ENCODE peak calls at places on chromosomes 12 and 14, in four cellular contexts. J is lung; W is CD8-positive, alpha-beta memory T cell; D is HFF-Myc. N is an unnamed sample.

GRCh38 chr14:106318700-106319099 is 792.3 kb downstream of the TMEM121 start:
- DNase-seq in J (no peak), W (no peak), D (no peak), N (no peak)

GRCh38 chr12:84764006-84764405 is 148.6 kb downstream of the SLC6A15 start:
- DNase-seq in J (no peak), W (no peak), D (no peak), N (no peak)

GRCh38 chr14:33254876-33255275 is 316.2 kb downstream of the NPAS3 start:
- DNase-seq in J (no peak), W (no peak), D (no peak), N (no peak)

GRCh38 chr12:64767495-64767894 is 8.3 kb upstream of the GNS start:
- DNase-seq in J (no peak), W (no peak), D (no peak), N (no peak)

GRCh38 chr12:127779301-127780045 is 487.5 kb upstream of the TMEM132C start:
- DNase-seq in J (no peak), W (no peak), D (no peak), N (no peak)

GRCh38 chr12:76586764-76587395 is 27.3 kb upstream of the OSBPL8 start:
- DNase-seq in J (no peak), W (no peak), D (no peak), N (no peak)

GRCh38 chr14:77376380-77376770 is 519 bp downstream of the TMED8 start:
- DNase-seq in J (peak), W (no peak), D (no peak), N (no peak)

GRCh38 chr14:67396381-67396965 is 15.5 kb downstream of the PLEK2 start:
- DNase-seq in J (no peak), W (no peak), D (no peak), N (no peak)

GRCh38 chr12:61956545-61956944 is 303.7 kb upstream of the USP15 start:
- DNase-seq in J (no peak), W (no peak), D (no peak), N (no peak)

GRCh38 chr14:91935621-91936020 is 11.9 kb downstream of the FBLN5 start:
- DNase-seq in J (no peak), W (no peak), D (no peak), N (no peak)

GRCh38 chr14:97603201-97603600 is 806.0 kb downstream of the VRK1 start:
- DNase-seq in J (no peak), W (peak), D (no peak), N (no peak)

GRCh38 chr14:101116486-101117130 is 213.1 kb upstream of the RTL1 start:
- DNase-seq in J (peak), W (no peak), D (no peak), N (no peak)

GRCh38 chr14:93103392-93104080 is 12.2 kb downstream of the ITPK1 start:
- DNase-seq in J (peak), W (peak), D (no peak), N (no peak)
- H3K4me3 ChIP-seq in J (no peak), W (peak), D (no peak), N (no peak)

GRCh38 chr14:24816011-24816928 is 182.3 kb upstream of the GZMB start:
- DNase-seq in J (no peak), W (no peak), D (no peak), N (no peak)
- H3K4me3 ChIP-seq in J (no peak), W (no peak), D (no peak), N (no peak)

GRCh38 chr14:74573421-74574091 is 38.5 kb downstream of the LTBP2 start:
- DNase-seq in J (no peak), W (no peak), D (no peak), N (no peak)

GRCh38 chr14:74571441-74571841 is 40.6 kb downstream of the LTBP2 start:
- DNase-seq in J (no peak), W (no peak), D (no peak), N (no peak)

GRCh38 chr14:74572829-74573360 is 39.1 kb downstream of the LTBP2 start:
- DNase-seq in J (no peak), W (no peak), D (no peak), N (no peak)

GRCh38 chr14:74570696-74571095 is 41.3 kb downstream of the LTBP2 start:
- DNase-seq in J (no peak), W (no peak), D (no peak), N (no peak)

GRCh38 chr14:74571901-74572828 is 39.9 kb downstream of the LTBP2 start:
- DNase-seq in J (no peak), W (no peak), D (peak), N (peak)
- H3K4me3 ChIP-seq in J (no peak), W (no peak), D (peak), N (peak)

DNA sequence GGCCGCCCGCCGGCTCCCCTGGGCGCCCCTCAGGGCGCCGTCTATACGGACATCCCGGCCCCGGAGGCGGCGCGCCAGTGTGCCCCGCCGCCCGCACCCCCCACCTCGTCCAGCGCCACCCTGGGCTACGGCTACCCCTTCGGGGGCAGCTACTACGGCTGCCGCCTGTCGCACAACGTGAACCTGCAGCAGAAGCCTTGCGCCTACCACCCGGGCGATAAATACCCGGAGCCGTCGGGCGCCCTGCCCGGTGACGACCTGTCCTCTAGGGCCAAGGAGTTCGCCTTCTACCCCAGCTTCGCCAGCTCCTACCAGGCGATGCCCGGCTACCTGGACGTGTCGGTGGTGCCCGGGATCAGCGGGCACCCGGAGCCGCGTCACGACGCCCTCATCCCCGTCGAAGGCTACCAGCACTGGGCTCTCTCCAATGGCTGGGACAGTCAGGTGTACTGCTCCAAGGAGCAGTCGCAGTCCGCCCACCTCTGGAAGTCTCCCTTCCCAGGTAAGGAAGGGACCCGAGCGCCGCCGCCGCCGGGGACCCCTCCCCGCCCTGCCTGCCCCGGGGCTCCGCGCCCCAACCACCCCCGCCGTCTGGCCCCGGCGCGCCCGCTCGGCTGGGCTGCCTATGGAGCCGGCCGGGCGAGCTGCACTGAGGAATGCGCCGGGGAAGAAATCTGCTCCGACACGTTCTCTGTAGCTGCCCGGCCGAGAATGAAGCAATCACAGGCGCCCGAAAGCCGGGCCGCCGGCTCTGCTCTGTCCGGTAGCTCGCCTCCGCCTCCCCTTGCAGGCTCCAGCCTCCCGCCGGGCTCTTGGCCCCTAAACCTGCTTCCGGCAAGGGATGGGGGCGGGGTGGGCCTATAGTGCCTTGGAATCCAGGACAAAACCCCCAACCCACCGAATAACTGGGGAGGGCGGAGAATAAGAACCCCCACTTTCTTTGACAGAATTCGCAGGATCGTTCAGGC is 794 bp downstream of the HOXC13 start:
- DNase-seq in J (no peak), W (no peak), D (no peak), N (no peak)
- H3K4me3 ChIP-seq in J (no peak), W (no peak), D (no peak), N (peak)

DNA sequence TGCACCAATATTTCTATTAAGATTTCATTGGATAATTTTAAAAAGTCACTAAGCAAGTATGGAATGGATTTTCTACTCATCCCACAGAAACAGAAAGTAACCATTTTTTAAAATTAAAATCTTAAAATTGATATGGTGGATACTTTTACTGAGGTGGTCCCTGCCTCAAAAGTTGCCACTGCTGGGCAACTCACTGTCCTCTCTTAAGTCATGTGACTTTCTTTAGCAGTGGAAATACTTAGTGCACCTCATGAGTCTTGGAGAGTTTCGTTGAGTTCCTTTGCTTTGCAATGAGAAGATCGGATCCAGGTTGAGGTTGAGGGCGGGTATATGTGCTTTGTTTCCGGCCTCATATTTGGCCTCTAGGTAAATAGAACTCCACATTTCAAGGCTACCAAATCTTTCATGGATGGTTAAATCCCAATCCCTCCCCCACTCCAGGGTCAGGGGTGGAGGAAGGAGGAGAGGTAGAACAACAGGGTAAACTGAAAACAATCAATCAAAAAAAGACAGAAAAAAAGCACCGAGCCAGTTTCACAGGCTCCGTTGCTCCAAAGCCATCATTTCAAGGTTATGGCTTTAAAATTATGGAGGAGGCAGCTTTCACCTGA is 39.5 kb upstream of the DUSP6 start:
- DNase-seq in J (no peak), W (no peak), D (no peak), N (no peak)
- H3K4me3 ChIP-seq in J (no peak), W (no peak), D (no peak), N (no peak)

DNA sequence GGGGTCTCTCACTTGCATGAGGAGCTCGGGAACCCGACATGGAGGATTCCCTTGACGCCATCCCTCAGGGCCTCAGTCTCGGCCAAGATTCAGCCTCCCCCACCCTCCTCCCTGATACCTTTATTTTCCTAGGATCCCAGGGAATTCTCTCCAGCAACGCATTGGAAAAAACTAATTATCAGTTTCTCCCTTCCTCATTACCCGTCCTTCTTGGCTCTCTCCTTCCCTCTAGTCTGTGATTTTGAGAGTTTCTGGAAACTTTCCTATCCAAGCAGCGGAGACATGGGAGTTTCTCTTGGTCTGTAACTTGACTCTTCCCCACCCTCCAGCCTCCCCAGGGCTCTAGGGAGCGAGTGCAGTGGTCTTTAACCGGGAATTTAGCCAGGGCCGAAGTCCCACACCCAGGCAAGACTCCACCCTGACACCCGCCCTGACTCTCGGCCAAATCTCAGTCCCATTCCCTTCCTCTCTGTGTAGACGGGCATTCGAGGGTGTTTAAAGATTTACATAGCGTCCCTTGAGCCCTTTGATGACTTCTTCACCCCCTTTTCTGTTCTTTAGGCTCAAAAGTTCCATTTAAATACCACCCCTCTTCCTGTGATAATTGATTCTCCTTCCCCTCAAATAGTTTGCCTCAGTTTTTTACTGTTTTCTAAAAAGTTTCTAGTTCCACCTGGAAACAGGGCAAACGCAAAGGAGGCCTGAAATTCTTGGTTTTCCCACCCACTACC is 6.7 kb downstream of the HOXC5 start:
- DNase-seq in J (no peak), W (no peak), D (no peak), N (no peak)
- H3K4me3 ChIP-seq in J (no peak), W (no peak), D (no peak), N (no peak)

GRCh38 chr12:57743769-57744168 is 1.1 kb upstream of the TSPAN31 start:
- DNase-seq in J (no peak), W (no peak), D (no peak), N (no peak)
- H3K4me3 ChIP-seq in J (no peak), W (no peak), D (no peak), N (no peak)